ENCODE peak calls at places on chromosomes 13 and 19, in five cellular contexts. I is GM23338, V is A549, E is K562, W is GM12878. A is an unnamed sample.

GRCh38 chr13:31385534-31385933 is 185.8 kb downstream of the B3GLCT start:
- DNase-seq in I (no peak), V (no peak), E (no peak), W (no peak), A (no peak)

GRCh38 chr13:83731113-83731512 is 151.2 kb downstream of the SLITRK1 start:
- DNase-seq in I (no peak), V (no peak), E (no peak), W (no peak), A (no peak)

GRCh38 chr19:13037718-13038117 is 42.4 kb downstream of the NFIX start:
- DNase-seq in I (no peak), V (no peak), E (no peak), W (no peak), A (no peak)

GRCh38 chr19:15251010-15251748 is 18.9 kb upstream of the EPHX3 start:
- DNase-seq in I (no peak), V (no peak), E (no peak), W (no peak), A (no peak)

GRCh38 chr13:110826861-110827672 is 87.8 kb downstream of the ANKRD10 start:
- DNase-seq in I (no peak), V (no peak), E (no peak), W (no peak), A (no peak)

GRCh38 chr13:108426893-108427292 is 157.4 kb downstream of the TNFSF13B start:
- DNase-seq in I (peak; percentile 3), V (no peak), E (no peak), W (no peak), A (no peak)

GRCh38 chr13:107992542-107992941 is 222.8 kb downstream of the LIG4 start:
- DNase-seq in I (no peak), V (no peak), E (peak; percentile 31), W (no peak), A (no peak)

GRCh38 chr19:56660381-56661105 is 11.0 kb downstream of the ZNF835 start:
- DNase-seq in I (no peak), V (no peak), E (no peak), W (no peak), A (no peak)

GRCh38 chr19:58088521-58089052 is 9.4 kb downstream of the ZSCAN18 start:
- DNase-seq in I (no peak), V (no peak), E (no peak), W (no peak), A (no peak)

GRCh38 chr19:48925240-48925843 is 8.2 kb upstream of the DHDH start:
- DNase-seq in I (no peak), V (peak; percentile 95), E (no peak), W (no peak), A (peak; percentile 28)

GRCh38 chr19:2330632-2331284 is 2.3 kb downstream of the SPPL2B start:
- DNase-seq in I (no peak), V (no peak), E (no peak), W (no peak), A (peak; percentile 68)

GRCh38 chr19:10471909-10472308 is 31.2 kb downstream of the KEAP1 start:
- DNase-seq in I (peak; percentile 43), V (peak; percentile 62), E (no peak), W (no peak), A (peak; percentile 54)

GRCh38 chr13:107211073-107211472 is 643.1 kb upstream of the ARGLU1 start:
- DNase-seq in I (peak; percentile 92), V (peak; percentile 61), E (peak; percentile 35), W (no peak), A (peak; percentile 78)

GRCh38 chr19:15444505-15445226 is 5.1 kb downstream of the WIZ start:
- DNase-seq in I (no peak), V (no peak), E (no peak), W (no peak), A (no peak)

GRCh38 chr13:103283451-103283820 is 217.2 kb upstream of the SLC10A2 start:
- DNase-seq in I (no peak), V (no peak), E (no peak), W (no peak), A (no peak)

GRCh38 chr19:48745208-48745995 is 1.3 kb downstream of the IZUMO1 start:
- DNase-seq in I (peak; percentile 94), V (peak; percentile 80), E (peak; percentile 66), W (no peak), A (peak; percentile 51)

GRCh38 chr19:46920341-46920740 is 59.5 kb downstream of the ARHGAP35 start:
- DNase-seq in I (no peak), V (no peak), E (no peak), W (no peak), A (no peak)

GRCh38 chr13:101018720-101019119 is 344.1 kb upstream of the TMTC4 start:
- DNase-seq in I (no peak), V (peak; percentile 3), E (no peak), W (no peak), A (no peak)

GRCh38 chr19:57068921-57069697 is 50.7 kb upstream of the USP29 start:
- DNase-seq in I (peak; percentile 49), V (no peak), E (no peak), W (no peak), A (peak; percentile 63)

GRCh38 chr19:17037966-17038500 is 11.4 kb upstream of the CPAMD8 start:
- DNase-seq in I (no peak), V (no peak), E (no peak), W (no peak), A (no peak)

GRCh38 chr19:56751078-56751489 is 79.5 kb upstream of the ZNF835 start:
- DNase-seq in I (no peak), V (no peak), E (no peak), W (no peak), A (peak; percentile 56)

GRCh38 chr19:35066691-35067563 is 25.4 kb downstream of the HPN start:
- DNase-seq in I (peak; percentile 98), V (peak; percentile 93), E (peak; percentile 85), W (peak; percentile 70), A (peak; percentile 78)
- TF ChIP-seq JUNB in I (no peak), V (no peak), E (no peak), W (no peak), A (no peak)

GRCh38 chr19:38134538-38135149 is 89.4 kb downstream of the DPF1 start:
- DNase-seq in I (peak; percentile 81), V (peak; percentile 74), E (peak; percentile 73), W (no peak), A (peak; percentile 38)
- TF ChIP-seq JUNB in I (no peak), V (no peak), E (no peak), W (no peak), A (no peak)

GRCh38 chr19:30070970-30071632 is 129.1 kb downstream of the URI1 start:
- DNase-seq in I (no peak), V (no peak), E (no peak), W (no peak), A (no peak)
- TF ChIP-seq JUNB in I (no peak), V (no peak), E (no peak), W (no peak), A (no peak)

DNA sequence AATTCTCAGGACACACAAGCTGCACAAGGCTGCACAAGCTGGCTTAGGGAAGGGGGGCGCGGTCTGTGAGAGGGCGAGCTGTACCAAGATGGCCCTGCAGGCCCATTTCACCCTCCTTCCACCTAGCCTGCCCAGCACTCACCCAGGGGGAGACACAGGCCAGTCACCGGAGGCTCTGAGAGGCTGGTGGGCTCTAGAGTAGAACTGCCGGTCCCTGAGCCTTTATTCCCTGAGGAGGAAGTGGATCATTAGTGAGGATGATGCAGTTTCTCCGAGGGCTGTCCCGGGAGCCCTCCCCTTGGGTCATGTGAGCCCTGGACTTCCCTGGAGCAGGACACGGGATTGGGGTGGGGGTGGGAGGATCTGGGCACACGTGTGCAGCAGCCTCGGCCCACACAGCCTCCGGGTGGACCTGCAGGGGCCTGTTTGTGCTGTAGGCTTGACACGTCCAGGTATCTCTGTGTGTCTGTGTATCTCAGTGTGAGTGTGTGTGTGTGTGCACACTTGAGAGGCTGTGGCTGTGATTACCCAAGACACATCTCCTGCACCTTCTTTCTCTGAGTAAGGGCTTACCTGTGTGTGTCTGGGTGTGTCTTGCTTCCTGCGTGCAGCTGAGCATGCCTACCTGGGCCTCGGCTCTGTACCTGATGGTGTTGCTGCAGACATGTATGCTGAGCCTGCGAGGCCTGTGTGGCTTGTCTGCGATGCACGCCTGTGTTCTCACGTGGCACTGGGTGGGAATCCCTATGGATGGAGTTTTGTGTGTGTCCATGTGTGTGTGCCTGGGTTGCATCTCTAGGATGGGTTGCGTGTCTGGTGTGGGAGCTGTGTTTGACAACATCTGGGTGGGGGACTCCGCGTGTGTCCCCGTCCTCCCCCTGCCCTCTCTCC is at the start of gene ACP5:
- DNase-seq in I (no peak), V (no peak), E (peak; percentile 36), W (no peak), A (no peak)
- TF ChIP-seq JUNB in I (no peak), V (no peak), E (no peak), W (no peak), A (no peak)

GRCh38 chr13:70117506-70117905 is 9.3 kb upstream of the KLHL1 start:
- DNase-seq in I (no peak), V (no peak), E (no peak), W (no peak), A (no peak)
- TF ChIP-seq JUNB in I (no peak), V (no peak), E (no peak), W (no peak), A (no peak)

GRCh38 chr19:39430675-39431593 is 4.8 kb downstream of the RPS16 start:
- DNase-seq in I (peak; percentile 74), V (peak; percentile 100), E (peak; percentile 46), W (no peak), A (peak; percentile 71)
- TF ChIP-seq JUNB in I (no peak), V (peak; percentile 74), E (no peak), W (peak; percentile 61), A (no peak)

DNA sequence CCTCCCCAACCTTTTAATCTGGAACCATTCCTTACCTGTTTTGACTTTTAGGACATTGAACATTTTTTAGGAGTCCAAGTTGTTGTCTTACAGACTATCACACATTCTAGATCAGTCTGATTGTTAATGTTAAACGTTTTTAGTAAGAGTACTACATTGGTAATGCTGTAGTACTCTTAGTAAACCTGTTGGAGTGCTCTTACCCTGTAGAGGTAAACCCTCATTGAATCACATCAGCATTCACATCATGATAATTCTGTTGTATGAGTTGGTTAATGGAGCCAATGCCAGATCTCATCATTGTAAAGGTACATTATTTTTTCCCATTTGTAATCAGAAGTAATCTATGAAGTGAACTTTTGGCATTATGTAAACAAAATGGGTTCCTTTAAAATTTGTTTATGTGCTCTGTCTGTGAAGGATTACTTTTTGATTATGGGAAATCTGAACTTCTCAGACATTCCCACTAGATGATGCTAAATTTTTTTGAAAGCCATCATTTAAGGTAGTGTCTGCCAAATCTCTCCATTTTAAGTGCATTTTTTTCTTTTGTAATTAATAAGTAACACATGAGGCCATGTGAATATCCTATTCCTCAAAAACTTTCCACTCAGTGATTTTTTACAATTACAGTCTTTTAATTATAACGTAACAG is 55.2 kb downstream of the VWA8 start:
- DNase-seq in I (peak; percentile 70), V (peak; percentile 52), E (peak; percentile 19), W (no peak), A (peak; percentile 28)
- TF ChIP-seq JUNB in I (no peak), V (no peak), E (no peak), W (no peak), A (no peak)

GRCh38 chr13:43360196-43360595 is 336.8 kb downstream of the DNAJC15 start:
- DNase-seq in I (no peak), V (no peak), E (no peak), W (no peak), A (no peak)
- TF ChIP-seq JUNB in I (no peak), V (no peak), E (no peak), W (no peak), A (no peak)

GRCh38 chr19:51727349-51727880 is 3.6 kb upstream of the HAS1 start:
- DNase-seq in I (no peak), V (no peak), E (no peak), W (no peak), A (no peak)
- TF ChIP-seq JUNB in I (no peak), V (no peak), E (no peak), W (no peak), A (no peak)